ENCODE peak calls at places on chromosome 18, in seven cellular contexts. J is A549; T is RKO; A is small intestine; Z is RCC 7860; E is stimulated activated CD8-positive, alpha-beta memory T cell treated with anti-CD3 and anti-CD28 coated beads, Interleukin-15, amount 100 ng/mL, for 1 hour; M is T-helper 2 cell. X is an unnamed sample.

GRCh38 chr18:6242004-6242403 is 172.7 kb downstream of the L3MBTL4 start:
- DNase-seq in M (no peak), J (no peak), T (no peak), A (no peak), E (no peak), Z (no peak), X (no peak)

GRCh38 chr18:48954837-48955527 is 4.2 kb upstream of the SMAD7 start:
- DNase-seq in M (no peak), A (no peak), J (no peak), T (no peak), E (no peak), Z (no peak), X (no peak)

GRCh38 chr18:10476430-10476829 is 22.0 kb downstream of the APCDD1 start:
- DNase-seq in E (no peak), T (no peak), Z (no peak), M (no peak), A (no peak), J (no peak), X (peak)

GRCh38 chr18:11495441-11495840 is 114.0 kb upstream of the SLC35G4 start:
- DNase-seq in Z (no peak), M (no peak), T (no peak), E (no peak), J (no peak), A (no peak), X (no peak)

GRCh38 chr18:51337406-51337805 is 139.9 kb upstream of the MEX3C start:
- DNase-seq in E (no peak), T (no peak), Z (no peak), A (no peak), M (no peak), J (no peak), X (peak)

GRCh38 chr18:63881851-63882250 is 5.7 kb upstream of the SERPINB2 start:
- DNase-seq in Z (no peak), J (no peak), A (no peak), E (no peak), M (no peak), T (peak), X (no peak)

GRCh38 chr18:50410008-50410407 is 35.2 kb downstream of the SKA1 start:
- DNase-seq in A (no peak), Z (no peak), E (no peak), M (no peak), J (no peak), T (no peak), X (no peak)

GRCh38 chr18:76823574-76823973 is 1.2 kb downstream of the ZNF236 start:
- DNase-seq in M (no peak), J (peak), T (no peak), Z (no peak), E (no peak), A (no peak), X (no peak)

GRCh38 chr18:10074122-10074521 is 160.3 kb downstream of the VAPA start:
- DNase-seq in M (no peak), A (no peak), Z (no peak), T (no peak), E (no peak), J (no peak), X (peak)

GRCh38 chr18:76488190-76488589 is 6.9 kb downstream of the ZNF516 start:
- DNase-seq in J (no peak), T (no peak), A (no peak), E (no peak), Z (no peak), M (no peak), X (no peak)

GRCh38 chr18:23324861-23325260 is 128.2 kb upstream of the RIOK3 start:
- DNase-seq in E (no peak), M (no peak), T (no peak), Z (no peak), J (no peak), A (no peak), X (no peak)

GRCh38 chr18:13070460-13070859 is 79.3 kb downstream of the CEP192 start:
- DNase-seq in E (no peak), Z (no peak), A (no peak), J (no peak), M (no peak), T (no peak), X (no peak)

GRCh38 chr18:34117319-34117718 is 107.4 kb downstream of the NOL4 start:
- DNase-seq in Z (no peak), J (no peak), M (no peak), T (no peak), A (no peak), E (no peak), X (no peak)

GRCh38 chr18:45865466-45865865 is 40.0 kb downstream of the SIGLEC15 start:
- DNase-seq in E (no peak), A (no peak), J (no peak), Z (no peak), T (no peak), M (no peak), X (no peak)

GRCh38 chr18:26403451-26403850 is 144.9 kb downstream of the KCTD1 start:
- DNase-seq in Z (no peak), J (no peak), E (no peak), T (no peak), A (no peak), M (no peak), X (no peak)

GRCh38 chr18:21663615-21664014 is 41.0 kb downstream of the ABHD3 start:
- DNase-seq in T (no peak), A (no peak), Z (no peak), J (peak), E (no peak), M (no peak), X (no peak)

GRCh38 chr18:2147866-2148265 is 423.4 kb downstream of the METTL4 start:
- DNase-seq in J (no peak), E (no peak), M (no peak), Z (no peak), T (no peak), A (no peak), X (peak)

GRCh38 chr18:68456985-68457384 is 257.9 kb downstream of the TMX3 start:
- DNase-seq in E (no peak), M (no peak), J (no peak), A (no peak), T (no peak), Z (no peak), X (no peak)

GRCh38 chr18:9688036-9688741 is 19.9 kb upstream of the RAB31 start:
- DNase-seq in T (no peak), E (no peak), A (no peak), M (no peak), Z (no peak), J (no peak), X (no peak)

GRCh38 chr18:9782073-9782857 is 74.2 kb downstream of the RAB31 start:
- DNase-seq in M (no peak), E (no peak), A (peak), Z (peak), J (peak), T (peak), X (peak)

X was measured in astrocyte of the cerebellum.